ENCODE peak calls at places on chromosome 21, in eight cellular contexts. C is stimulated activated effector memory CD8-positive, alpha-beta T cell treated with anti-CD3 and anti-CD28 coated beads, Interleukin-12 subunit alpha, Interleukin-12 subunit beta, amount 100 ng/mL, for 72 hours; J is fibroblast of mammary gland; E is NCI-H1092; W is stimulated activated CD4-positive, alpha-beta T cell treated with anti-CD3 and anti-CD28 coated beads, Interleukin-15, amount 100 ng/mL, for 1 hour; V is AML-193; O is endothelial cell; Z is WTC11. L is an unnamed sample.

GRCh38 chr21:29052224-29052623 is 21.2 kb downstream of the CCT8 start:
- DNase-seq in C (no peak), W (no peak), Z (no peak), O (no peak), V (no peak), E (no peak), J (no peak), L (no peak)

GRCh38 chr21:42835211-42835610 is 44.1 kb downstream of the WDR4 start:
- DNase-seq in Z (no peak), E (no peak), W (no peak), V (no peak), J (no peak), O (no peak), C (no peak), L (no peak)

GRCh38 chr21:14762734-14763694 is 216.9 kb upstream of the SAMSN1 start:
- DNase-seq in V (peak), W (no peak), C (no peak), J (no peak), E (no peak), O (no peak), Z (no peak), L (no peak)

GRCh38 chr21:38984982-38985422 is 179.3 kb downstream of the ETS2 start:
- DNase-seq in V (peak), Z (no peak), E (peak), O (no peak), W (no peak), J (peak), C (no peak), L (no peak)

GRCh38 chr21:14773777-14774345 is 227.7 kb upstream of the SAMSN1 start:
- DNase-seq in J (peak), O (peak), Z (peak), V (peak), E (no peak), C (peak), W (peak), L (no peak)

GRCh38 chr21:15742052-15742451 is 12.3 kb downstream of the USP25 start:
- DNase-seq in J (no peak), W (no peak), Z (no peak), O (no peak), C (no peak), V (no peak), E (no peak), L (no peak)

GRCh38 chr21:17931080-17931479 is 111.9 kb upstream of the C21orf91 start:
- DNase-seq in O (no peak), J (no peak), C (no peak), Z (no peak), V (peak), E (no peak), W (no peak), L (no peak)

GRCh38 chr21:39472211-39472610 is 20.4 kb downstream of the SH3BGR start:
- DNase-seq in C (no peak), Z (no peak), J (no peak), V (no peak), W (no peak), O (no peak), E (no peak), L (no peak)

GRCh38 chr21:33618407-33618806 is 23.1 kb downstream of the CRYZL1 start:
- DNase-seq in W (no peak), V (no peak), E (no peak), J (no peak), C (no peak), O (no peak), Z (no peak), L (no peak)

GRCh38 chr21:28489197-28489596 is 503.5 kb downstream of the LTN1 start:
- DNase-seq in C (no peak), Z (no peak), O (no peak), E (no peak), W (no peak), V (no peak), J (peak), L (no peak)

GRCh38 chr21:45040739-45041138 is 33.6 kb upstream of the ADARB1 start:
- DNase-seq in J (no peak), E (no peak), W (no peak), C (no peak), O (no peak), Z (no peak), V (no peak), L (no peak)

GRCh38 chr21:42939581-42940413 is 14.4 kb upstream of the ERVH48-1 start:
- DNase-seq in V (peak), E (no peak), Z (peak), C (no peak), O (no peak), W (no peak), J (peak), L (peak)

GRCh38 chr21:26965091-26965566 is 1.8 kb downstream of the ADAMTS5 start:
- DNase-seq in V (no peak), O (no peak), C (no peak), E (no peak), Z (no peak), W (no peak), J (no peak), L (no peak)

GRCh38 chr21:43609501-43610340 is 49.6 kb downstream of the HSF2BP start:
- DNase-seq in Z (no peak), W (no peak), E (peak), O (no peak), J (peak), V (no peak), C (no peak), L (peak)

GRCh38 chr21:33290441-33290840 is 24.3 kb downstream of the IL10RB start:
- DNase-seq in W (no peak), Z (no peak), V (no peak), E (peak), O (no peak), J (no peak), C (no peak), L (no peak)

GRCh38 chr21:41974752-41975053 is 20.9 kb upstream of the C2CD2 start:
- DNase-seq in O (no peak), E (no peak), Z (no peak), J (no peak), C (no peak), V (no peak), W (no peak), L (no peak)

GRCh38 chr21:16460936-16461335 is 731.2 kb downstream of the USP25 start:
- DNase-seq in W (no peak), J (no peak), V (no peak), O (no peak), E (no peak), Z (peak), C (no peak), L (no peak)

GRCh38 chr21:39633770-39634181 is 21.0 kb downstream of the B3GALT5 start:
- DNase-seq in E (no peak), V (no peak), Z (no peak), W (no peak), J (peak), C (no peak), O (no peak), L (peak)

GRCh38 chr21:43360441-43361126 is 66.3 kb downstream of the SIK1 start:
- DNase-seq in J (no peak), O (no peak), E (no peak), Z (no peak), C (no peak), V (no peak), W (no peak), L (no peak)

GRCh38 chr21:44058981-44059380 is 46.9 kb downstream of the TRAPPC10 start:
- DNase-seq in E (no peak), Z (no peak), C (no peak), W (no peak), O (no peak), J (no peak), V (no peak), L (no peak)

GRCh38 chr21:43824250-43824882 is 35.0 kb downstream of the RRP1 start:
- DNase-seq in Z (no peak), J (peak), C (no peak), E (no peak), O (no peak), W (no peak), V (no peak), L (no peak)

GRCh38 chr21:25934771-25935224 is 200.0 kb downstream of the GABPA start:
- DNase-seq in O (no peak), Z (no peak), W (no peak), V (no peak), C (no peak), J (peak), E (no peak), L (peak)

GRCh38 chr21:14881863-14882262 is 182.9 kb downstream of the NRIP1 start:
- DNase-seq in O (no peak), E (no peak), W (no peak), J (no peak), Z (no peak), V (no peak), C (no peak), L (no peak)

GRCh38 chr21:43719748-43720538 is 1.0 kb downstream of the PDXK start:
- DNase-seq in Z (no peak), O (no peak), C (no peak), J (no peak), V (no peak), W (no peak), E (no peak), L (no peak)

GRCh38 chr21:35333831-35334593 is 284.9 kb upstream of the RUNX1 start:
- DNase-seq in J (no peak), O (no peak), V (no peak), E (no peak), Z (no peak), W (no peak), C (no peak), L (no peak)

GRCh38 chr21:40685121-40685630 is 161.8 kb downstream of the DSCAM start:
- DNase-seq in E (no peak), W (no peak), C (no peak), V (no peak), J (no peak), Z (no peak), O (no peak), L (peak)

GRCh38 chr21:43854773-43855633 is 10.0 kb upstream of the AGPAT3 start:
- DNase-seq in Z (no peak), E (no peak), V (no peak), O (no peak), W (no peak), C (no peak), J (no peak), L (no peak)

GRCh38 chr21:39385299-39386145 is 36.6 kb upstream of the HMGN1 start:
- DNase-seq in E (peak), W (peak), Z (no peak), C (peak), O (peak), V (peak), J (peak), L (no peak)

GRCh38 chr21:30415993-30416392 is 9.7 kb downstream of the KRTAP13-3 start:
- DNase-seq in C (no peak), V (no peak), W (no peak), E (no peak), O (no peak), Z (no peak), J (no peak), L (no peak)

GRCh38 chr21:31476551-31477120 is 132.6 kb upstream of the TIAM1 start:
- DNase-seq in J (peak), C (no peak), E (no peak), O (no peak), V (no peak), W (no peak), Z (no peak), L (no peak)

GRCh38 chr21:35338281-35338680 is 289.2 kb upstream of the RUNX1 start:
- DNase-seq in V (no peak), W (no peak), E (no peak), Z (no peak), O (no peak), C (no peak), J (no peak), L (no peak)

GRCh38 chr21:35145626-35146236 is 96.6 kb upstream of the RUNX1 start:
- DNase-seq in C (no peak), E (no peak), W (no peak), Z (no peak), O (no peak), J (no peak), V (no peak), L (peak)

GRCh38 chr21:32413697-32414578 is 1.4 kb downstream of the EVA1C start:
- DNase-seq in C (no peak), W (no peak), J (peak), O (no peak), V (no peak), E (no peak), Z (no peak), L (no peak)

GRCh38 chr21:26945916-26946315 is 21.0 kb downstream of the ADAMTS5 start:
- DNase-seq in O (no peak), W (no peak), V (no peak), C (no peak), E (no peak), Z (no peak), J (peak), L (no peak)

GRCh38 chr21:36113647-36114428 is 21.0 kb upstream of the CBR3 start:
- DNase-seq in O (no peak), W (peak), Z (no peak), C (no peak), J (no peak), E (peak), V (peak), L (no peak)

GRCh38 chr21:15446193-15446592 is 283.6 kb upstream of the USP25 start:
- DNase-seq in V (no peak), E (no peak), Z (peak), J (no peak), C (no peak), O (no peak), W (no peak), L (no peak)

GRCh38 chr21:44574457-44575306 is 1.2 kb downstream of the KRTAP10-4 start:
- DNase-seq in O (no peak), Z (no peak), W (no peak), E (no peak), C (no peak), V (no peak), J (no peak), L (no peak)

GRCh38 chr21:38807987-38808386 is 2.3 kb downstream of the ETS2 start:
- DNase-seq in W (no peak), Z (no peak), E (no peak), J (no peak), C (no peak), V (no peak), O (no peak), L (peak)